ENCODE peak calls at places on chromosomes 13 and 19, in four cellular contexts. X is foreskin fibroblast, S is lower lobe of right lung, V is astrocyte. H is an unnamed sample.

GRCh38 chr13:35472308-35473008 is 4.0 kb downstream of the MAB21L1 start:
- DNase-seq in X (peak), S (no peak), V (no peak), H (no peak)

GRCh38 chr13:111912991-111913781 is 153.8 kb upstream of the SOX1 start:
- DNase-seq in X (no peak), S (no peak), V (no peak), H (no peak)

GRCh38 chr13:34179481-34179880 is 361.5 kb downstream of the RFC3 start:
- DNase-seq in X (peak), S (no peak), V (peak), H (no peak)

GRCh38 chr19:13959962-13960862 is 7.9 kb downstream of the DCAF15 start:
- DNase-seq in X (peak), S (no peak), V (no peak), H (no peak)

GRCh38 chr19:18058208-18059009 is 28.3 kb downstream of the IL12RB1 start:
- DNase-seq in X (peak), S (peak), V (peak), H (no peak)

GRCh38 chr19:53507523-53508442 is 30.2 kb upstream of the ZNF331 start:
- DNase-seq in X (no peak), S (no peak), V (no peak), H (no peak)

GRCh38 chr13:109276261-109276660 is 510.1 kb downstream of the IRS2 start:
- DNase-seq in X (no peak), S (no peak), V (no peak), H (no peak)

GRCh38 chr13:84097148-84097547 is 214.9 kb upstream of the SLITRK1 start:
- DNase-seq in X (no peak), S (no peak), V (no peak), H (no peak)

GRCh38 chr13:73984949-73985691 is 149.1 kb downstream of the KLF12 start:
- DNase-seq in X (no peak), S (no peak), V (no peak), H (no peak)

GRCh38 chr19:3121396-3121795 is 14.4 kb upstream of the GNA15 start:
- DNase-seq in X (no peak), S (no peak), V (no peak), H (no peak)

GRCh38 chr19:31611348-31611877 is 262.2 kb upstream of the TSHZ3 start:
- DNase-seq in X (no peak), S (no peak), V (no peak), H (no peak)

GRCh38 chr19:50465986-50466771 is 10.1 kb upstream of the EMC10 start:
- DNase-seq in X (peak), S (peak), V (no peak), H (no peak)

GRCh38 chr19:15911599-15912237 is 13.8 kb upstream of the CYP4F2 start:
- DNase-seq in X (no peak), S (no peak), V (no peak), H (no peak)

GRCh38 chr13:110322828-110323171 is 15.7 kb downstream of the COL4A2 start:
- DNase-seq in X (no peak), S (no peak), V (no peak), H (no peak)

GRCh38 chr19:18756896-18757295 is 34.2 kb downstream of the COMP start:
- DNase-seq in X (no peak), S (peak), V (no peak), H (no peak)

GRCh38 chr19:18449552-18449951 is 11.6 kb upstream of the ISYNA1 start:
- DNase-seq in X (no peak), S (no peak), V (no peak), H (no peak)

GRCh38 chr19:33022472-33023116 is 42.1 kb downstream of the RHPN2 start:
- DNase-seq in X (no peak), S (no peak), V (no peak), H (no peak)
- TF ChIP-seq CTCF in X (no peak), S (no peak), V (no peak), H (no peak)

GRCh38 chr13:101115762-101116161 is 300.5 kb downstream of the NALCN start:
- DNase-seq in X (peak), S (no peak), V (no peak), H (no peak)
- TF ChIP-seq CTCF in X (peak), S (no peak), V (peak), H (peak)

DNA sequence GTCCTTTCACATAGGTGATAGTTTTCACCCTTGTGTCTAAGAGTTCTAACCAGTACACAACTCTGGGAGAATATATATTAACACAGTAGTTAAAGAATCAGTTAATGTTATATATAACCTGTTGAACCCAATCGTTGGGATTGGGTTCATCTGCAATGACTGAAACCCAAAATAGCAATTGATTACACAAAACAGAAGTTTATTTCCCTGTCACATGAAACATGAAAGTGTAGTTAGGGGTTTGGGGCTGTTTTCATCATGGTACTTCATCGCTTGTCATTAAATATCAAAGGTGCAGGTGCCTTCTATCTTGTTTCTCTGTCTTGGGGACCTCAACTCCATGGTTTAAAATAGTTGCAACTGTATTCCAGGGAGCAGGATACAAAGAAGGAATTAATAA is 106.6 kb downstream of the TBC1D4 start:
- DNase-seq in X (no peak), S (no peak), V (no peak), H (no peak)
- TF ChIP-seq CTCF in X (no peak), S (no peak), V (no peak), H (no peak)

GRCh38 chr19:33303791-33304759 is 1.7 kb upstream of the CEBPA start:
- DNase-seq in X (peak), S (no peak), V (no peak), H (no peak)

GRCh38 chr19:33306191-33306590 is 3.9 kb upstream of the CEBPA start:
- DNase-seq in X (no peak), S (no peak), V (no peak), H (no peak)

GRCh38 chr19:33302974-33303790 is 848 bp upstream of the CEBPA start:
- DNase-seq in X (peak), S (peak), V (peak), H (no peak)

GRCh38 chr19:33306853-33307792 is 4.8 kb upstream of the CEBPA start:
- DNase-seq in X (no peak), S (no peak), V (no peak), H (no peak)

DNA sequence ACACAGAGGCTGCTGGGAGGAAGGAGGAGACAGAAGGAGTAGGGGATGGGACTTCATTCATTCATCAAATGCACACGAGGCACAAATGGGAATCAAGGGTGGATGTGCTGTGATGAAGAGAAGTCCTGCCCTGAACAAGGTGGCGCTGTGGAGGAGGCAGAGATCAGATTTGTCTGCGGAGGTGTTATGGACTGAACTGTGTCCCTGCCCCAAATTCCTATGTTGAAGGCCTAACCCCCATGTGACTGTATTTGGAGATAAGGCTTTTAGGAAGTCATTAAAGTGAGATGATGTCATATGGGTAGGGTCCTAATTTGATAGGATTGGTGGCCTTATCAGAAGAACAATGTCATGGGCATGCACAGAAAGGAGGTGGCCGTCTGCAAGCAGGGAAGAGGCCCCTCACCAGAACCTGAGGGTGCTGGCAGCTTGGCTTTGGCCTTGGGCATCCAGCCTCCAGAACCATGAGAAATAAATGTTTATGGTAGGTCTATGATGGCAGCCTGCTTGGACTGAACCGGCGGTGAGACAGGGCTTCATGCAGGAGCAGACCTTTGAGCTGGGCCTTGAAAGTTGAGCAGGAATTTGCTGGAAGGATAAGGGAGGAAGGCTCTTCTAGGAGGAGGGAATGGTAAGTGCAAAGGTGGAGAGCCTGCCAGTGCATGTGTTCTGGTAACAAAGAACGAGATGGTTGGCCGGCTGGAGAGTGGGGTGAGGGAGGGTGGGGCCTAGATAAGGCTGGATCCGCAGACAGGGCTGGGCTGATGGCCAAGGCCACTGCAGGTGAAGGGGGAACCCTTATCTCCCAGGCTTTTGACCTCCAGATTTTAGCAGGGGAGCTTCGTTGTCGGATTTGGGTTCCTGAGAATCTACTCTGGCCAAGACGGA is 2.7 kb upstream of the CEBPA start:
- DNase-seq in X (no peak), S (peak), V (no peak), H (no peak)
- TF ChIP-seq CTCF in X (no peak), S (no peak), V (no peak), H (no peak)

GRCh38 chr19:58035863-58036262 is 2.0 kb downstream of the ZSCAN1 start:
- DNase-seq in X (no peak), S (no peak), V (no peak), H (no peak)

GRCh38 chr19:58040751-58041525 is 7.1 kb downstream of the ZSCAN1 start:
- DNase-seq in X (no peak), S (no peak), V (no peak), H (no peak)

GRCh38 chr19:58034476-58034790 is 608 bp downstream of the ZSCAN1 start:
- DNase-seq in X (no peak), S (no peak), V (no peak), H (no peak)

GRCh38 chr19:58038688-58039204 is 4.9 kb downstream of the ZSCAN1 start:
- DNase-seq in X (peak), S (no peak), V (no peak), H (no peak)

GRCh38 chr19:58037927-58038687 is 4.3 kb downstream of the ZSCAN1 start:
- DNase-seq in X (peak), S (no peak), V (no peak), H (no peak)
- TF ChIP-seq CTCF in X (no peak), S (no peak), V (no peak), H (no peak)

H was measured in chondrocyte.